ENCODE peak calls at places on chromosomes 6 and 20, in six cellular contexts. G is GM12892, P is K562, H is H1, A is GM12878, J is HepG2. Q is an unnamed sample.

GRCh38 chr6:44021628-44022295 is 105.5 kb downstream of the MRPL14 start:
- DNase-seq in G (no peak), P (no peak), H (no peak), A (no peak), J (no peak), Q (no peak)

GRCh38 chr6:143449731-143450452 is 603 bp downstream of the ADAT2 start:
- DNase-seq in G (no peak), P (peak), H (no peak), A (peak), J (peak), Q (no peak)

GRCh38 chr20:34420146-34420545 is 57.1 kb downstream of the ITCH start:
- DNase-seq in G (no peak), P (no peak), H (no peak), A (no peak), J (no peak), Q (no peak)

GRCh38 chr6:5337573-5337972 is 76.3 kb downstream of the FARS2 start:
- DNase-seq in G (no peak), P (no peak), H (no peak), A (no peak), J (no peak), Q (no peak)

GRCh38 chr20:51004305-51004727 is 18.6 kb downstream of the KCNG1 start:
- DNase-seq in G (no peak), P (no peak), H (no peak), A (no peak), J (no peak), Q (no peak)

GRCh38 chr20:5164645-5165399 is 38.0 kb downstream of the CDS2 start:
- DNase-seq in G (no peak), P (no peak), H (no peak), A (no peak), J (no peak), Q (no peak)

GRCh38 chr6:74534485-74535211 is 671.2 kb downstream of the COL12A1 start:
- DNase-seq in G (no peak), P (no peak), H (no peak), A (no peak), J (peak), Q (no peak)

GRCh38 chr6:48490658-48491057 is 379.7 kb upstream of the PTCHD4 start:
- DNase-seq in G (no peak), P (no peak), H (no peak), A (no peak), J (no peak), Q (no peak)

GRCh38 chr6:104698979-104699378 is 160.7 kb downstream of the HACE1 start:
- DNase-seq in G (no peak), P (no peak), H (no peak), A (no peak), J (no peak), Q (no peak)

GRCh38 chr6:41021832-41022231 is 17.2 kb downstream of the UNC5CL start:
- DNase-seq in G (no peak), P (peak), H (no peak), A (no peak), J (peak), Q (no peak)

GRCh38 chr20:18272451-18272850 is 15.9 kb upstream of the ZNF133 start:
- DNase-seq in G (no peak), P (peak), H (no peak), A (no peak), J (peak), Q (no peak)

GRCh38 chr6:52929321-52930164 is 20.0 kb upstream of the GSTA3 start:
- DNase-seq in G (no peak), P (peak), H (no peak), A (no peak), J (peak), Q (no peak)

GRCh38 chr20:50585678-50586077 is 75.5 kb downstream of the PTPN1 start:
- DNase-seq in G (no peak), P (no peak), H (no peak), A (no peak), J (no peak), Q (no peak)

GRCh38 chr6:144585217-144585814 is 300.2 kb downstream of the UTRN start:
- DNase-seq in G (no peak), P (peak), H (no peak), A (no peak), J (peak), Q (no peak)

GRCh38 chr6:72418495-72418894 is 203.4 kb upstream of the KCNQ5 start:
- DNase-seq in G (no peak), P (peak), H (no peak), A (no peak), J (no peak), Q (no peak)

GRCh38 chr6:14524319-14524718 is 406.7 kb downstream of the CD83 start:
- DNase-seq in G (no peak), P (no peak), H (no peak), A (no peak), J (no peak), Q (no peak)

GRCh38 chr6:25041676-25042598 is 106.2 kb upstream of the RIPOR2 start:
- DNase-seq in G (no peak), P (no peak), H (no peak), A (no peak), J (no peak), Q (no peak)

GRCh38 chr20:51884561-51884960 is 82.2 kb upstream of the SALL4 start:
- DNase-seq in G (no peak), P (no peak), H (no peak), A (no peak), J (no peak), Q (no peak)

GRCh38 chr20:10671221-10671849 is 2.5 kb downstream of the JAG1 start:
- DNase-seq in G (peak), P (peak), H (no peak), A (peak), J (peak), Q (peak)

GRCh38 chr6:21871831-21872230 is 278.3 kb downstream of the SOX4 start:
- DNase-seq in G (no peak), P (no peak), H (no peak), A (no peak), J (no peak), Q (no peak)

GRCh38 chr6:35213824-35214756 is at the start of gene SCUBE3:
- DNase-seq in G (peak), P (no peak), H (no peak), A (no peak), J (no peak), Q (peak)
- TF ChIP-seq TAF1 in G (no peak), P (no peak), H (peak), A (no peak), J (no peak), Q (no peak)

GRCh38 chr6:169654590-169655391 is 47.0 kb downstream of the WDR27 start:
- DNase-seq in G (peak), P (no peak), H (no peak), A (no peak), J (no peak), Q (peak)
- TF ChIP-seq POLR2A in G (no peak), P (no peak), H (no peak), A (peak), J (no peak), Q (no peak)

GRCh38 chr6:161444966-161445799 is 171.3 kb upstream of the AGPAT4 start:
- DNase-seq in G (no peak), P (no peak), H (no peak), A (no peak), J (no peak), Q (no peak)
- TF ChIP-seq TAF1 in G (no peak), P (no peak), H (no peak), A (no peak), J (no peak), Q (no peak)

GRCh38 chr6:7051780-7052440 is 55.9 kb upstream of the RREB1 start:
- DNase-seq in G (peak), P (no peak), H (no peak), A (no peak), J (no peak), Q (peak)
- TF ChIP-seq POLR2A in G (peak), P (no peak), H (no peak), A (peak), J (no peak), Q (no peak)

Q was measured in GM12891.